ENCODE peak calls at places on chromosomes 11 and 22, in six cellular contexts. B is IMR-90, X is K562, O is HepG2, F is GM12878, S is A549. M is an unnamed sample.

GRCh38 chr22:46320166-46320710 is 15.3 kb upstream of the TRMU start:
- DNase-seq in X (no peak), B (no peak), O (no peak), F (no peak), S (no peak), M (no peak)

GRCh38 chr11:66546368-66546965 is at the start of gene ACTN3:
- DNase-seq in F (no peak), O (peak; percentile 17), S (peak; percentile 18), X (no peak), B (no peak), M (no peak)

GRCh38 chr11:69370984-69371709 is 77.2 kb downstream of the MYEOV start:
- DNase-seq in X (no peak), O (no peak), F (no peak), S (no peak), B (no peak), M (no peak)

GRCh38 chr11:67300256-67300755 is 3.0 kb upstream of the SSH3 start:
- DNase-seq in B (no peak), X (no peak), F (no peak), S (no peak), O (no peak), M (no peak)

GRCh38 chr22:31083377-31083768 is 2.3 kb downstream of the SMTN start:
- DNase-seq in B (no peak), X (no peak), O (no peak), S (no peak), F (no peak), M (no peak)

GRCh38 chr11:57490456-57491248 is 24.9 kb downstream of the SLC43A1 start:
- DNase-seq in O (no peak), X (no peak), S (no peak), B (peak; percentile 38), F (no peak), M (no peak)

GRCh38 chr11:33291004-33291777 is 34.0 kb downstream of the HIPK3 start:
- DNase-seq in O (no peak), S (peak; percentile 43), B (peak; percentile 18), X (no peak), F (peak; percentile 64), M (peak; percentile 12)

GRCh38 chr11:125451400-125452124 is 44.5 kb downstream of the FEZ1 start:
- DNase-seq in F (no peak), X (peak; percentile 57), B (peak; percentile 25), O (no peak), S (no peak), M (peak; percentile 44)

GRCh38 chr22:44194569-44194968 is 13.8 kb downstream of the PARVG start:
- DNase-seq in B (no peak), F (no peak), X (no peak), S (no peak), O (no peak), M (no peak)

GRCh38 chr11:115054541-115055538 is 376.5 kb downstream of the NXPE2 start:
- DNase-seq in F (no peak), X (no peak), O (no peak), S (no peak), B (peak; percentile 3), M (no peak)

GRCh38 chr22:24975813-24976341 is 23.4 kb downstream of the KIAA1671 start:
- DNase-seq in X (no peak), O (no peak), F (no peak), S (no peak), B (no peak), M (no peak)

GRCh38 chr11:2927851-2928604 is 1.2 kb downstream of the PHLDA2 start:
- DNase-seq in F (no peak), S (peak; percentile 51), X (peak; percentile 39), O (no peak), B (peak; percentile 28), M (no peak)

GRCh38 chr11:115081972-115082371 is 403.6 kb downstream of the NXPE2 start:
- DNase-seq in X (no peak), F (no peak), O (no peak), S (no peak), B (no peak), M (no peak)

GRCh38 chr11:1929621-1930447 is 10.3 kb downstream of the TNNT3 start:
- DNase-seq in X (no peak), S (no peak), F (no peak), O (no peak), B (no peak), M (no peak)

GRCh38 chr22:29330291-29330690 is 14.8 kb upstream of the RASL10A start:
- DNase-seq in X (no peak), S (no peak), F (no peak), O (no peak), B (no peak), M (no peak)

GRCh38 chr11:43582837-43583462 is 97.6 kb upstream of the HSD17B12 start:
- DNase-seq in X (no peak), O (no peak), F (no peak), S (no peak), B (no peak), M (no peak)

GRCh38 chr22:23857606-23858483 is at the start of gene SLC2A11:
- DNase-seq in S (peak; percentile 95), X (peak; percentile 91), B (peak; percentile 97), O (peak; percentile 96), F (peak; percentile 96), M (peak; percentile 99)

GRCh38 chr11:61133956-61134662 is 27.1 kb downstream of the VPS37C start:
- DNase-seq in F (no peak), B (no peak), O (no peak), X (no peak), S (no peak), M (no peak)

GRCh38 chr22:17648564-17648963 is 10.0 kb downstream of the BCL2L13 start:
- DNase-seq in S (no peak), O (no peak), F (no peak), B (no peak), X (no peak), M (no peak)

GRCh38 chr22:48141301-48141700 is 1378.9 kb downstream of the TBC1D22A start:
- DNase-seq in F (no peak), X (no peak), B (no peak), S (no peak), O (no peak), M (no peak)

GRCh38 chr11:3907590-3907989 is 52.1 kb downstream of the STIM1 start:
- DNase-seq in O (no peak), S (no peak), X (no peak), B (no peak), F (no peak), M (no peak)

GRCh38 chr11:69637956-69638871 is 2.7 kb upstream of the CCND1 start:
- DNase-seq in O (no peak), X (no peak), S (peak; percentile 75), B (peak; percentile 65), F (no peak), M (peak; percentile 67)

GRCh38 chr11:35174666-35175065 is 35.7 kb downstream of the CD44 start:
- DNase-seq in B (peak; percentile 90), X (no peak), S (no peak), O (no peak), F (no peak), M (no peak)

GRCh38 chr22:33867118-33867863 is 53.0 kb downstream of the LARGE1 start:
- DNase-seq in X (no peak), F (no peak), B (peak; percentile 77), S (peak; percentile 37), O (peak; percentile 48), M (no peak)

GRCh38 chr11:9263840-9264380 is 1.2 kb downstream of the DENND5A start:
- DNase-seq in B (peak; percentile 30), S (peak; percentile 22), O (peak; percentile 43), F (peak; percentile 82), X (peak; percentile 52), M (no peak)

GRCh38 chr11:17063171-17064002 is 14.1 kb downstream of the RPS13 start:
- DNase-seq in S (peak; percentile 57), X (peak; percentile 58), B (peak; percentile 27), F (peak; percentile 17), O (peak; percentile 54), M (peak; percentile 71)

GRCh38 chr22:49095366-49095765 is 732.3 kb downstream of the BRD1 start:
- DNase-seq in B (no peak), O (no peak), X (no peak), F (no peak), S (no peak), M (no peak)

GRCh38 chr22:17922925-17923898 is 101.1 kb downstream of the MICAL3 start:
- DNase-seq in X (no peak), S (no peak), B (peak; percentile 89), O (no peak), F (no peak), M (no peak)

GRCh38 chr22:42962295-42963230 is 52.4 kb downstream of the PACSIN2 start:
- DNase-seq in X (no peak), F (no peak), O (no peak), B (peak; percentile 47), S (peak; percentile 27), M (no peak)

GRCh38 chr11:12087075-12087775 is 23.2 kb upstream of the MICAL2 start:
- DNase-seq in X (no peak), F (no peak), S (peak; percentile 81), B (peak; percentile 78), O (no peak), M (no peak)

GRCh38 chr11:128905345-128906184 is 14.4 kb downstream of the KCNJ5 start:
- DNase-seq in X (peak; percentile 58), F (no peak), S (peak; percentile 70), O (no peak), B (peak; percentile 26), M (peak; percentile 80)
- TF ChIP-seq BHLHE40 in X (no peak), F (peak; percentile 33), S (no peak), O (no peak), B (no peak), M (no peak)

GRCh38 chr11:101867951-101868350 is 46.9 kb upstream of the CEP126 start:
- DNase-seq in X (no peak), O (no peak), F (no peak), B (peak; percentile 58), S (peak; percentile 19), M (no peak)
- TF ChIP-seq BHLHE40 in X (no peak), O (no peak), F (no peak), B (no peak), S (no peak), M (no peak)

DNA sequence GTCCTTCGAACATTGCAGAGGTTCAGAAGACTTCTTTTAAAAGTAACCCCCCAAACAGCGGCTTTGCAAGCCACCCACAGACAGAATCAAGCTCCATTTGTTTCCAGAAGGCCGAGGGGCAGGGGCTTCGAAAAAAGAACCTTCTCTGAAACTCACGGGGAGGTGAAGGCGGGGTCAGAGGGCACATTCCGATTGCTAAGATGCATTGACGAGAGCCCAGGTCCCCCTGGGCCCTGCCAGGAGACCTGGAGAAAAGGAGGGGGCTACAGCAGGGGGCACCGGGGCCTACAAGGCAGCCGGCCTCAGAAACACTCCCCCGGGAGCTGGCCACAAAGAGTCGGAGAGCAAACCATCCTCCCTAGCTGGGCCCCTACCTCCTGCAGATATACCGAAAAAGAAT is 306.7 kb downstream of the MN1 start:
- DNase-seq in O (no peak), X (no peak), S (no peak), F (no peak), B (no peak), M (no peak)
- TF ChIP-seq BHLHE40 in O (no peak), X (no peak), S (no peak), F (no peak), B (no peak), M (no peak)

DNA sequence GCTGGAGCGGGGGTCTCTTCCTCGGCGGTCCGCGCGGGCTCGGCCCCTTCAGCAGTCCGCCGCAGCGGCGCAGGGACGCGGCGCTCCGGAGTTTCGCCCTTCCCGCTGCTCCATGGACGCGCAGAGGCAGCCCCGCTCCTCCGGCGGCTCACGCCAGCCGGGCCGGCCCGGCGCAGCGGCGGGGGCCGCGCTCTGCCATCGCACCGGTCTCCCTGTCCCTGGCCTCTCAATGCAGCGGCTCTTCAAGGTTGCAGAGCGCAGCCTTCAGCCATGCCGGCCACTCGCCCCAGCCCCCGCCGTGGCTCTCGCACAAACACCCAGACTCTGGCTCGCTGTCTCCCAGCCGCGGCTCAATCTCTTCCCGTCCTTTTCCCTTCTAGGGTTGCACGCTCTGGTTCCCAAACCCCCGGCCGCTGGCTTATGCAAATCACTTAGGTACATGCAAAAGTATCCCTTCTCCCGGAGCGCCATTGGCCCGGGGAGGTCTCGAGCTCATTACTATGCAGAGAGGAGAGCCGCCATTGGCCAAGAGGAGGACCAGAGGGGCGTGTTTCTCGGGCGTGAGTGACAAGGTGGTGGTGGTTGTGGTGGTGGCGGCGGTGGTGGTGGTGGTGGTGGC is at the start of gene LGR4:
- DNase-seq in B (peak; percentile 90), O (peak; percentile 97), F (no peak), S (peak; percentile 96), X (peak; percentile 93), M (peak; percentile 91)
- TF ChIP-seq BHLHE40 in B (no peak), O (no peak), F (no peak), S (no peak), X (no peak), M (no peak)